ENCODE peak calls at places on chromosome 18, in eight cellular contexts. One of them, this sample, is unnamed.

GRCh38 chr18:10726198-10727068 is 200.6 kb downstream of the NAPG start:
- DNase-seq in NCI-H774: peak; percentile 28
- DNase-seq in activated T-cell treated with anti-CD3 and anti-CD28 coated beads, Interleukin-2, amount 50 U/mL, for 72 hours: no peak
- DNase-seq in M059J: no peak
- DNase-seq in aorta: no peak
- DNase-seq in AG08395: no peak
- DNase-seq in stimulated activated CD8-positive, alpha-beta memory T cell treated with anti-CD3 and anti-CD28 coated beads, Interleukin-7, amount 100 ng/mL, for 1 hour: no peak
- DNase-seq in bronchial epithelial cell: peak; percentile 46
- DNase-seq in this sample: no peak

GRCh38 chr18:6370410-6370809 is 44.3 kb downstream of the L3MBTL4 start:
- DNase-seq in NCI-H774: peak; percentile 14
- DNase-seq in activated T-cell treated with anti-CD3 and anti-CD28 coated beads, Interleukin-2, amount 50 U/mL, for 72 hours: no peak
- DNase-seq in M059J: no peak
- DNase-seq in aorta: no peak
- DNase-seq in AG08395: no peak
- DNase-seq in stimulated activated CD8-positive, alpha-beta memory T cell treated with anti-CD3 and anti-CD28 coated beads, Interleukin-7, amount 100 ng/mL, for 1 hour: no peak
- DNase-seq in bronchial epithelial cell: no peak
- DNase-seq in this sample: no peak

GRCh38 chr18:47689386-47689785 is 241.1 kb downstream of the SMAD2 start:
- DNase-seq in NCI-H774: no peak
- DNase-seq in activated T-cell treated with anti-CD3 and anti-CD28 coated beads, Interleukin-2, amount 50 U/mL, for 72 hours: no peak
- DNase-seq in M059J: no peak
- DNase-seq in aorta: no peak
- DNase-seq in AG08395: no peak
- DNase-seq in stimulated activated CD8-positive, alpha-beta memory T cell treated with anti-CD3 and anti-CD28 coated beads, Interleukin-7, amount 100 ng/mL, for 1 hour: no peak
- DNase-seq in bronchial epithelial cell: no peak
- DNase-seq in this sample: no peak

GRCh38 chr18:77178559-77178958 is 46.0 kb upstream of the MBP start:
- DNase-seq in NCI-H774: no peak
- DNase-seq in activated T-cell treated with anti-CD3 and anti-CD28 coated beads, Interleukin-2, amount 50 U/mL, for 72 hours: no peak
- DNase-seq in M059J: peak; percentile 17
- DNase-seq in aorta: no peak
- DNase-seq in AG08395: no peak
- DNase-seq in stimulated activated CD8-positive, alpha-beta memory T cell treated with anti-CD3 and anti-CD28 coated beads, Interleukin-7, amount 100 ng/mL, for 1 hour: no peak
- DNase-seq in bronchial epithelial cell: peak; percentile 40
- DNase-seq in this sample: no peak

GRCh38 chr18:67730884-67731283 is 214.4 kb upstream of the DSEL start:
- DNase-seq in NCI-H774: no peak
- DNase-seq in activated T-cell treated with anti-CD3 and anti-CD28 coated beads, Interleukin-2, amount 50 U/mL, for 72 hours: no peak
- DNase-seq in M059J: peak; percentile 92
- DNase-seq in aorta: no peak
- DNase-seq in AG08395: peak; percentile 38
- DNase-seq in stimulated activated CD8-positive, alpha-beta memory T cell treated with anti-CD3 and anti-CD28 coated beads, Interleukin-7, amount 100 ng/mL, for 1 hour: no peak
- DNase-seq in bronchial epithelial cell: peak; percentile 96
- DNase-seq in this sample: peak; percentile 79

GRCh38 chr18:79588636-79589481 is 90.7 kb upstream of the CTDP1 start:
- DNase-seq in NCI-H774: no peak
- DNase-seq in activated T-cell treated with anti-CD3 and anti-CD28 coated beads, Interleukin-2, amount 50 U/mL, for 72 hours: no peak
- DNase-seq in M059J: peak; percentile 56
- DNase-seq in aorta: peak; percentile 97
- DNase-seq in AG08395: peak; percentile 86
- DNase-seq in stimulated activated CD8-positive, alpha-beta memory T cell treated with anti-CD3 and anti-CD28 coated beads, Interleukin-7, amount 100 ng/mL, for 1 hour: no peak
- DNase-seq in bronchial epithelial cell: peak; percentile 52
- DNase-seq in this sample: peak; percentile 94

GRCh38 chr18:48853588-48853987 is 97.2 kb downstream of the SMAD7 start:
- DNase-seq in NCI-H774: no peak
- DNase-seq in activated T-cell treated with anti-CD3 and anti-CD28 coated beads, Interleukin-2, amount 50 U/mL, for 72 hours: no peak
- DNase-seq in M059J: no peak
- DNase-seq in aorta: no peak
- DNase-seq in AG08395: no peak
- DNase-seq in stimulated activated CD8-positive, alpha-beta memory T cell treated with anti-CD3 and anti-CD28 coated beads, Interleukin-7, amount 100 ng/mL, for 1 hour: no peak
- DNase-seq in bronchial epithelial cell: no peak
- DNase-seq in this sample: no peak

GRCh38 chr18:59620381-59620780 is 76.8 kb downstream of the CCBE1 start:
- DNase-seq in NCI-H774: no peak
- DNase-seq in activated T-cell treated with anti-CD3 and anti-CD28 coated beads, Interleukin-2, amount 50 U/mL, for 72 hours: no peak
- DNase-seq in M059J: no peak
- DNase-seq in aorta: no peak
- DNase-seq in AG08395: no peak
- DNase-seq in stimulated activated CD8-positive, alpha-beta memory T cell treated with anti-CD3 and anti-CD28 coated beads, Interleukin-7, amount 100 ng/mL, for 1 hour: no peak
- DNase-seq in bronchial epithelial cell: peak; percentile 75
- DNase-seq in this sample: no peak

GRCh38 chr18:13218376-13219011 is at the start of gene LDLRAD4:
- DNase-seq in NCI-H774: peak; percentile 45
- DNase-seq in activated T-cell treated with anti-CD3 and anti-CD28 coated beads, Interleukin-2, amount 50 U/mL, for 72 hours: peak; percentile 45
- DNase-seq in M059J: no peak
- DNase-seq in aorta: peak; percentile 85
- DNase-seq in AG08395: no peak
- DNase-seq in stimulated activated CD8-positive, alpha-beta memory T cell treated with anti-CD3 and anti-CD28 coated beads, Interleukin-7, amount 100 ng/mL, for 1 hour: peak; percentile 4
- DNase-seq in bronchial epithelial cell: no peak
- DNase-seq in this sample: no peak

This sample was measured in stromal cell of bone marrow.